ENCODE peak calls at places on chromosomes 2 and 18, in seven cellular contexts. S is transverse colon; Y is neural crest cell; A is activated CD4-positive, alpha-beta T cell treated with anti-CD3 and anti-CD28 coated beads, Interleukin-2, amount 50 U/mL, for 4 hours; P is aorta; K is T-helper 1 cell; Z is GM12892. W is an unnamed sample.

GRCh38 chr2:112996635-112997034 is 8.6 kb upstream of the IL36A start:
- DNase-seq in S (peak; percentile 16), Y (no peak), A (peak; percentile 47), P (no peak), K (peak; percentile 33), Z (no peak), W (peak; percentile 70)

GRCh38 chr18:35231052-35231451 is 9.8 kb upstream of the ZNF397 start:
- DNase-seq in S (peak; percentile 87), Y (peak; percentile 77), A (peak; percentile 75), P (peak; percentile 83), K (peak; percentile 47), Z (peak; percentile 25), W (peak; percentile 66)

GRCh38 chr2:69385443-69386151 is 1.4 kb downstream of the GFPT1 start:
- DNase-seq in S (peak; percentile 28), Y (no peak), A (no peak), P (no peak), K (no peak), Z (no peak), W (no peak)

GRCh38 chr2:20536619-20537422 is 89.9 kb downstream of the RHOB start:
- DNase-seq in S (no peak), Y (no peak), A (no peak), P (no peak), K (no peak), Z (no peak), W (no peak)

GRCh38 chr2:209772316-209772715 is 684 bp downstream of the UNC80 start:
- DNase-seq in S (no peak), Y (no peak), A (no peak), P (no peak), K (no peak), Z (no peak), W (no peak)

GRCh38 chr2:197710424-197711042 is 5.4 kb downstream of the MARS2 start:
- DNase-seq in S (no peak), Y (no peak), A (no peak), P (no peak), K (no peak), Z (peak; percentile 25), W (no peak)

GRCh38 chr2:181176540-181176939 is 196.1 kb downstream of the UBE2E3 start:
- DNase-seq in S (no peak), Y (no peak), A (no peak), P (no peak), K (no peak), Z (no peak), W (no peak)

GRCh38 chr2:241034490-241035141 is 36.2 kb downstream of the SNED1 start:
- DNase-seq in S (no peak), Y (no peak), A (no peak), P (no peak), K (no peak), Z (no peak), W (no peak)

GRCh38 chr2:8719528-8719927 is 37.7 kb downstream of the ID2 start:
- DNase-seq in S (no peak), Y (no peak), A (no peak), P (no peak), K (no peak), Z (no peak), W (no peak)

GRCh38 chr2:197201874-197202273 is 108.7 kb downstream of the ANKRD44 start:
- DNase-seq in S (no peak), Y (no peak), A (no peak), P (no peak), K (no peak), Z (no peak), W (no peak)

GRCh38 chr2:81767173-81767720 is 1462.7 kb upstream of the LRRTM1 start:
- DNase-seq in S (no peak), Y (no peak), A (no peak), P (no peak), K (no peak), Z (no peak), W (no peak)

GRCh38 chr18:55998071-55998522 is 410.1 kb upstream of the TCF4 start:
- DNase-seq in S (no peak), Y (peak; percentile 41), A (no peak), P (no peak), K (no peak), Z (no peak), W (no peak)

GRCh38 chr18:12420831-12421421 is 13.2 kb downstream of the PRELID3A start:
- DNase-seq in S (no peak), Y (peak; percentile 43), A (no peak), P (no peak), K (no peak), Z (no peak), W (no peak)

GRCh38 chr2:213559053-213559452 is 274.8 kb downstream of the SPAG16 start:
- DNase-seq in S (no peak), Y (no peak), A (no peak), P (no peak), K (no peak), Z (no peak), W (no peak)

GRCh38 chr2:32289165-32290054 is 11.7 kb downstream of the YIPF4 start:
- DNase-seq in S (no peak), Y (no peak), A (no peak), P (no peak), K (no peak), Z (no peak), W (no peak)

GRCh38 chr2:201420442-201421113 is 30.7 kb downstream of the TRAK2 start:
- DNase-seq in S (no peak), Y (no peak), A (no peak), P (no peak), K (no peak), Z (no peak), W (no peak)

GRCh38 chr2:128371248-128371630 is 52.6 kb upstream of the HS6ST1 start:
- DNase-seq in S (no peak), Y (no peak), A (no peak), P (no peak), K (no peak), Z (no peak), W (no peak)

GRCh38 chr2:101388232-101388631 is 929 bp upstream of the CREG2 start:
- DNase-seq in S (no peak), Y (no peak), A (no peak), P (no peak), K (no peak), Z (no peak), W (no peak)

GRCh38 chr18:70046207-70046606 is 98.5 kb upstream of the CD226 start:
- DNase-seq in S (no peak), Y (no peak), A (no peak), P (no peak), K (no peak), Z (no peak), W (no peak)

GRCh38 chr2:217086038-217086522 is 226.2 kb upstream of the TNP1 start:
- DNase-seq in S (no peak), Y (no peak), A (no peak), P (peak; percentile 57), K (no peak), Z (no peak), W (no peak)

W was measured in T follicular helper cell.